ENCODE peak calls at places on chromosomes 2 and 18, in nine cellular contexts. One of them, this sample, is unnamed.

GRCh38 chr18:44792456-44793080 is 111.9 kb downstream of the SETBP1 start:
- DNase-seq in H54: no peak
- DNase-seq in HTR-8/SVneo: no peak
- DNase-seq in NCI-H345: no peak
- DNase-seq in HT-29: no peak
- DNase-seq in foreskin fibroblast: peak; percentile 46
- DNase-seq in left ventricle myocardium superior: no peak
- DNase-seq in heart right ventricle: peak; percentile 25
- DNase-seq in nephron progenitor cell: no peak
- DNase-seq in this sample: peak; percentile 28

GRCh38 chr18:79405781-79406575 is 10.2 kb downstream of the NFATC1 start:
- DNase-seq in H54: no peak
- DNase-seq in HTR-8/SVneo: no peak
- DNase-seq in NCI-H345: no peak
- DNase-seq in HT-29: no peak
- DNase-seq in foreskin fibroblast: no peak
- DNase-seq in left ventricle myocardium superior: peak; percentile 67
- DNase-seq in heart right ventricle: peak; percentile 74
- DNase-seq in nephron progenitor cell: no peak
- DNase-seq in this sample: no peak

GRCh38 chr2:59727191-59727590 is 826.3 kb downstream of the BCL11A start:
- DNase-seq in H54: no peak
- DNase-seq in HTR-8/SVneo: no peak
- DNase-seq in NCI-H345: no peak
- DNase-seq in HT-29: no peak
- DNase-seq in foreskin fibroblast: no peak
- DNase-seq in left ventricle myocardium superior: no peak
- DNase-seq in heart right ventricle: no peak
- DNase-seq in nephron progenitor cell: no peak
- DNase-seq in this sample: no peak

GRCh38 chr18:35174093-35174731 is 66.6 kb upstream of the ZNF397 start:
- DNase-seq in H54: no peak
- DNase-seq in HTR-8/SVneo: no peak
- DNase-seq in NCI-H345: no peak
- DNase-seq in HT-29: no peak
- DNase-seq in foreskin fibroblast: no peak
- DNase-seq in left ventricle myocardium superior: no peak
- DNase-seq in heart right ventricle: no peak
- DNase-seq in nephron progenitor cell: no peak
- DNase-seq in this sample: no peak

GRCh38 chr2:189854956-189855355 is 70.7 kb downstream of the PMS1 start:
- DNase-seq in H54: no peak
- DNase-seq in HTR-8/SVneo: no peak
- DNase-seq in NCI-H345: no peak
- DNase-seq in HT-29: no peak
- DNase-seq in foreskin fibroblast: peak; percentile 47
- DNase-seq in left ventricle myocardium superior: no peak
- DNase-seq in heart right ventricle: no peak
- DNase-seq in nephron progenitor cell: no peak
- DNase-seq in this sample: no peak

GRCh38 chr2:199459286-199460100 is 1.8 kb upstream of the SATB2 start:
- DNase-seq in H54: peak; percentile 71
- DNase-seq in HTR-8/SVneo: no peak
- DNase-seq in NCI-H345: peak; percentile 84
- DNase-seq in HT-29: peak; percentile 84
- DNase-seq in foreskin fibroblast: peak; percentile 97
- DNase-seq in left ventricle myocardium superior: peak; percentile 93
- DNase-seq in heart right ventricle: peak; percentile 96
- DNase-seq in nephron progenitor cell: peak; percentile 89
- DNase-seq in this sample: peak; percentile 90

GRCh38 chr18:50142441-50143120 is 52.4 kb downstream of the MYO5B start:
- DNase-seq in H54: no peak
- DNase-seq in HTR-8/SVneo: no peak
- DNase-seq in NCI-H345: no peak
- DNase-seq in HT-29: no peak
- DNase-seq in foreskin fibroblast: no peak
- DNase-seq in left ventricle myocardium superior: no peak
- DNase-seq in heart right ventricle: no peak
- DNase-seq in nephron progenitor cell: no peak
- DNase-seq in this sample: no peak

GRCh38 chr2:182224669-182225068 is 202.2 kb downstream of the PDE1A start:
- DNase-seq in H54: no peak
- DNase-seq in HTR-8/SVneo: no peak
- DNase-seq in NCI-H345: no peak
- DNase-seq in HT-29: no peak
- DNase-seq in foreskin fibroblast: no peak
- DNase-seq in left ventricle myocardium superior: no peak
- DNase-seq in heart right ventricle: no peak
- DNase-seq in nephron progenitor cell: no peak
- DNase-seq in this sample: no peak

GRCh38 chr2:212995920-212996319 is 155.5 kb downstream of the IKZF2 start:
- DNase-seq in H54: no peak
- DNase-seq in HTR-8/SVneo: no peak
- DNase-seq in NCI-H345: no peak
- DNase-seq in HT-29: no peak
- DNase-seq in foreskin fibroblast: peak; percentile 51
- DNase-seq in left ventricle myocardium superior: no peak
- DNase-seq in heart right ventricle: no peak
- DNase-seq in nephron progenitor cell: no peak
- DNase-seq in this sample: peak; percentile 52

GRCh38 chr2:179344970-179345369 is 80.3 kb upstream of the SESTD1 start:
- DNase-seq in H54: no peak
- DNase-seq in HTR-8/SVneo: no peak
- DNase-seq in NCI-H345: no peak
- DNase-seq in HT-29: no peak
- DNase-seq in foreskin fibroblast: no peak
- DNase-seq in left ventricle myocardium superior: no peak
- DNase-seq in heart right ventricle: no peak
- DNase-seq in nephron progenitor cell: no peak
- DNase-seq in this sample: peak; percentile 9

GRCh38 chr2:49972699-49973098 is 818.4 kb upstream of the FSHR start:
- DNase-seq in H54: no peak
- DNase-seq in HTR-8/SVneo: no peak
- DNase-seq in NCI-H345: no peak
- DNase-seq in HT-29: no peak
- DNase-seq in foreskin fibroblast: no peak
- DNase-seq in left ventricle myocardium superior: no peak
- DNase-seq in heart right ventricle: no peak
- DNase-seq in nephron progenitor cell: no peak
- DNase-seq in this sample: no peak

GRCh38 chr2:53859354-53860159 is at the start of gene GPR75:
- DNase-seq in H54: no peak
- DNase-seq in HTR-8/SVneo: no peak
- DNase-seq in NCI-H345: no peak
- DNase-seq in HT-29: no peak
- DNase-seq in foreskin fibroblast: peak; percentile 73
- DNase-seq in left ventricle myocardium superior: peak; percentile 61
- DNase-seq in heart right ventricle: peak; percentile 21
- DNase-seq in nephron progenitor cell: peak; percentile 6
- DNase-seq in this sample: no peak